ENCODE peak calls at places on chromosomes 11 and 22, in ten cellular contexts. Y, L, H, M, K, E, W, A, D and J are unnamed samples.

GRCh38 chr22:28822930-28823481 is 22.6 kb upstream of the XBP1 start:
- DNase-seq in Y (no peak), L (peak), H (no peak), M (no peak), K (no peak), E (no peak), W (no peak), A (no peak), D (peak), J (no peak)

GRCh38 chr11:68692881-68693483 is 8.6 kb downstream of the GAL start:
- DNase-seq in Y (no peak), L (no peak), H (no peak), M (no peak), K (no peak), E (no peak), W (no peak), A (no peak), D (no peak), J (no peak)

GRCh38 chr11:73907191-73907590 is 30.4 kb downstream of the PAAF1 start:
- DNase-seq in Y (peak), L (peak), H (no peak), M (peak), K (no peak), E (no peak), W (no peak), A (no peak), D (no peak), J (peak)

GRCh38 chr11:20112291-20113146 is 47.8 kb downstream of the DBX1 start:
- DNase-seq in Y (peak), L (peak), H (no peak), M (peak), K (peak), E (no peak), W (no peak), A (no peak), D (no peak), J (peak)

GRCh38 chr11:119029340-119030028 is 1.2 kb downstream of the SLC37A4 start:
- DNase-seq in Y (peak), L (no peak), H (peak), M (no peak), K (no peak), E (no peak), W (no peak), A (no peak), D (peak), J (no peak)

GRCh38 chr11:96033569-96033968 is 109.7 kb upstream of the MTMR2 start:
- DNase-seq in Y (no peak), L (no peak), H (no peak), M (no peak), K (no peak), E (no peak), W (no peak), A (no peak), D (no peak), J (no peak)

GRCh38 chr11:110490886-110491285 is 61.1 kb downstream of the FDX1 start:
- DNase-seq in Y (no peak), L (peak), H (no peak), M (peak), K (peak), E (no peak), W (no peak), A (no peak), D (no peak), J (peak)

GRCh38 chr11:18720811-18721575 is 5.0 kb downstream of the IGSF22 start:
- DNase-seq in Y (peak), L (peak), H (peak), M (peak), K (no peak), E (peak), W (peak), A (peak), D (peak), J (peak)

GRCh38 chr22:50526849-50527801 is 1.7 kb upstream of the SCO2 start:
- DNase-seq in Y (peak), L (peak), H (no peak), M (peak), K (no peak), E (no peak), W (no peak), A (no peak), D (peak), J (peak)

GRCh38 chr11:71458146-71459070 is 5.4 kb downstream of the NADSYN1 start:
- DNase-seq in Y (no peak), L (no peak), H (no peak), M (no peak), K (no peak), E (no peak), W (no peak), A (no peak), D (no peak), J (no peak)

GRCh38 chr11:35752115-35752514 is 89.5 kb downstream of the TRIM44 start:
- DNase-seq in Y (no peak), L (peak), H (no peak), M (peak), K (no peak), E (no peak), W (no peak), A (no peak), D (no peak), J (no peak)

GRCh38 chr11:132048040-132048439 is 677.6 kb downstream of the NTM start:
- DNase-seq in Y (no peak), L (no peak), H (no peak), M (no peak), K (no peak), E (no peak), W (no peak), A (no peak), D (no peak), J (no peak)

GRCh38 chr11:105912666-105913065 is 109.4 kb downstream of the MSANTD4 start:
- DNase-seq in Y (no peak), L (no peak), H (no peak), M (no peak), K (no peak), E (no peak), W (no peak), A (no peak), D (no peak), J (no peak)

GRCh38 chr11:92870241-92870826 is 99.1 kb upstream of the MTNR1B start:
- DNase-seq in Y (no peak), L (peak), H (no peak), M (no peak), K (no peak), E (no peak), W (no peak), A (no peak), D (no peak), J (no peak)

GRCh38 chr22:26914786-26915185 is 257.4 kb downstream of the MIAT start:
- DNase-seq in Y (no peak), L (no peak), H (no peak), M (no peak), K (no peak), E (no peak), W (no peak), A (no peak), D (no peak), J (no peak)

GRCh38 chr11:40425168-40425567 is 1034.3 kb downstream of the LRRC4C start:
- DNase-seq in Y (no peak), L (no peak), H (no peak), M (no peak), K (no peak), E (no peak), W (no peak), A (no peak), D (no peak), J (no peak)
- TF ChIP-seq CTCF in Y (no peak), L (no peak), H (no peak), M (no peak), K (no peak), E (no peak), W (no peak), A (no peak), D (peak), J (no peak)

DNA sequence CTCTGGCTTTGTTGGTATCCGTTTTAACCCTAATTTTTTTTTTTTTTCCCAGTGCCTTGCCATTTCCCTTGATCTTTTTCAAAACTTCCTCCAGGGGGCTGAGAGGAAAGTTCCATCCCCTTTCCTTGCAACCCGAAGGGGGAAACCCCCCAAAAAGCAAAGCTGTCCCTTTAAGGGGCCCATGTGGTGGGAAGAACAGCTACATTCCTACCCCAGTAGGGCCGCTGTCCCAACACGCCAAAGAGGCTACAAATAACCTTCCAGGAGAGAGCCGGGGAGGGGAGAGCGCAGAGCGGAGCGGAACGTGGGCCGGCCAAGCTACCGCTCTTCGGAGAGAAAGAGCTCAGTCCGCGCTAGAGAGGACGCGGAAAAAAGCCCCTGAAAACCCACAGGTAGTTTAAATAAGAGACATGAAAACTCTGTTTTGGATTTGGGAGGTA is 1.7 kb downstream of the LRP4 start:
- DNase-seq in Y (peak), L (peak), H (peak), M (peak), K (no peak), E (no peak), W (peak), A (no peak), D (peak), J (peak)
- TF ChIP-seq CTCF in Y (no peak), L (peak), H (no peak), M (peak), K (peak), E (no peak), W (no peak), A (no peak), D (peak), J (peak)

DNA sequence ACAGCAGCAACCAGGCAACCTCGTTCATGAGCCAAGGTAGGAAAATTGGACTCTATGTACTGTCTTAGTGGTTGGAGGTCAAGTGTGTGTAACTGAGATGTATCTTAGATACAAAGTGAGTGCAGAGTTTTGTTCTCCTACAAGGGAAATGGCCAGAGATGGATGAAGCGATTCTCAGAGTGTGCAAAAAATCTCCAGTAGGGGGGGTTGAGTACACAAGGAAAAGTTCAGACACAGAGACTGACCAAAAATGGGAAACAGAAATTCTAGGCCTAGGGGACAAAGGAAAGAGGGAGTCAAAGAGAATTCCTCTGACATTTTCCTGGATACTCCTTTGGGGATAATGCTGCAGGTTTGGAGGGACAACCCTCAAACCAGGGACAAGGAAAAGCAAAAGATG is 38.2 kb upstream of the OR5AK2 start:
- DNase-seq in Y (no peak), L (no peak), H (no peak), M (no peak), K (no peak), E (no peak), W (peak), A (no peak), D (peak), J (no peak)
- TF ChIP-seq CTCF in Y (no peak), L (peak), H (no peak), M (no peak), K (no peak), E (no peak), W (peak), A (no peak), D (peak), J (no peak)

GRCh38 chr11:114265084-114265878 is 30.9 kb upstream of the NNMT start:
- DNase-seq in Y (no peak), L (no peak), H (no peak), M (no peak), K (no peak), E (no peak), W (no peak), A (no peak), D (no peak), J (no peak)

GRCh38 chr11:114261791-114262190 is 34.4 kb upstream of the NNMT start:
- DNase-seq in Y (no peak), L (no peak), H (no peak), M (no peak), K (no peak), E (no peak), W (no peak), A (no peak), D (no peak), J (no peak)

GRCh38 chr11:114264381-114264780 is 31.8 kb upstream of the NNMT start:
- DNase-seq in Y (no peak), L (no peak), H (no peak), M (no peak), K (no peak), E (no peak), W (no peak), A (no peak), D (no peak), J (no peak)

GRCh38 chr11:114263510-114264170 is 32.6 kb upstream of the NNMT start:
- DNase-seq in Y (no peak), L (no peak), H (no peak), M (peak), K (no peak), E (no peak), W (no peak), A (no peak), D (no peak), J (no peak)

DNA sequence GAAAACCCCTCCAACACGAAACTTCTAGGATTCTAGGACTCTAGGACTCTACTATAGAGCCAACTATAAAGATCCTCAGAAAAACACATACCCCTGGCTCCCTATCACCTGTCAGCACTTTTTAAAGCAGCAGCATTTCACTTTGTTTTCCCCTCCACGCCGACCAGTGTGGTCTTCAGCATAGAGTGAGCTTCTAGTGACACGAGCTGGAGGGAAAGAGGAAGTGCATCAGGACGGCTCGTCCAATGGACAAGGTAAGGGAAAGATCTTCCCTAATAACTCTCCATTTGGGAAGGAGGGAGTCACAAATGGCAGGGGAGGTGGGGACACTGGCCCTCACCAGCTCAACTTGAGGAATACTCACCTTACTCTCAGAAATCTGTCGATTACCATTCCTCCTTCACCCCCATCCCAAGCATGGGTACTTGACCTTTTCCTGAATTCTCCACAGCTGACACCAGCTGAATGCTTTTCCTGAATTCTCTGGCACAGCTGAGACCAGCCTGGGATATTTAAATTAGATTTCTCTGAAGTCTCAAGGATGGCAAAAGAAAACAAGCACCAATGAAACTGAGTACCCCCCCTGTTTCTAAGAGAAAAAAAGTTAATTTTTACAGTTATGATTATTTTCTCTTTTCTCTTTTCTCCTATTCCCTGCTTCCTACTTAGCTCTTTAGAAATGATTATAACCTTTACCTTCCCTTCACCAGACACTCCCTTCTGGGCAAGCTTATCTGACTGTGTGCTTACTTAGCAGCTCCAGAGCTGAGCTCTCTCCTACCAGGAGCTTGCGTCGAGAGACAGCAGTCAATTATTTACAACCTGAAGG is 33.3 kb upstream of the NNMT start:
- DNase-seq in Y (peak), L (peak), H (peak), M (peak), K (no peak), E (no peak), W (peak), A (no peak), D (peak), J (peak)
- TF ChIP-seq CTCF in Y (peak), L (peak), H (peak), M (peak), K (peak), E (peak), W (no peak), A (no peak), D (peak), J (peak)

GRCh38 chr22:19820880-19821522 is 33.7 kb downstream of the GNB1L start:
- DNase-seq in Y (no peak), L (no peak), H (no peak), M (no peak), K (no peak), E (no peak), W (peak), A (peak), D (peak), J (no peak)
- TF ChIP-seq CTCF in Y (no peak), L (no peak), H (no peak), M (no peak), K (no peak), E (no peak), W (no peak), A (no peak), D (peak), J (no peak)

GRCh38 chr11:43579171-43579918 is 101.2 kb upstream of the HSD17B12 start:
- DNase-seq in Y (peak), L (peak), H (peak), M (peak), K (no peak), E (no peak), W (peak), A (no peak), D (peak), J (peak)
- TF ChIP-seq CTCF in Y (peak), L (peak), H (peak), M (peak), K (peak), E (no peak), W (peak), A (no peak), D (peak), J (peak)